ENCODE peak calls at places on chromosomes 7 and 10, in seven cellular contexts. Y is pancreas, L is left ventricle myocardium inferior, N is adrenal gland, G is lower lobe of right lung, B is SK-N-SH, A is fibroblast of lung. J is an unnamed sample.
A peak's percentile ranks its signal among the peaks of the same experiment; 100 is the strongest.

GRCh38 chr7:4058158-4058557 is 623.9 kb upstream of the FOXK1 start:
- DNase-seq in Y (no peak), L (no peak), N (no peak), G (no peak), B (no peak), A (peak; percentile 33), J (no peak)

GRCh38 chr10:36779238-36779846 is 346.1 kb upstream of the ANKRD30A start:
- DNase-seq in Y (no peak), L (no peak), N (peak; percentile 42), G (no peak), B (peak; percentile 74), A (peak; percentile 51), J (peak; percentile 41)

GRCh38 chr10:70120417-70120816 is 12.2 kb downstream of the AIFM2 start:
- DNase-seq in Y (no peak), L (no peak), N (no peak), G (no peak), B (no peak), A (no peak), J (no peak)

GRCh38 chr10:16119445-16119844 is 259.1 kb upstream of the MINDY3 start:
- DNase-seq in Y (no peak), L (no peak), N (no peak), G (no peak), B (no peak), A (no peak), J (no peak)

GRCh38 chr10:49502358-49502757 is 36.6 kb downstream of the ERCC6 start:
- DNase-seq in Y (no peak), L (peak; percentile 21), N (no peak), G (no peak), B (no peak), A (peak; percentile 71), J (no peak)

GRCh38 chr7:100694196-100694745 is at the start of gene GIGYF1:
- DNase-seq in Y (peak; percentile 88), L (peak; percentile 81), N (peak; percentile 71), G (peak; percentile 88), B (peak; percentile 100), A (peak; percentile 57), J (peak; percentile 76)

GRCh38 chr10:91050371-91051034 is 129.6 kb upstream of the ANKRD1 start:
- DNase-seq in Y (no peak), L (no peak), N (peak; percentile 51), G (no peak), B (no peak), A (no peak), J (no peak)

GRCh38 chr10:73529089-73529832 is 33.4 kb upstream of the PPP3CB start:
- DNase-seq in Y (no peak), L (no peak), N (peak; percentile 60), G (no peak), B (peak; percentile 75), A (peak; percentile 70), J (no peak)

GRCh38 chr10:132537713-132538020 is at the start of gene INPP5A:
- DNase-seq in Y (no peak), L (no peak), N (no peak), G (no peak), B (no peak), A (no peak), J (no peak)

GRCh38 chr7:114539575-114539974 is 125.0 kb downstream of the FOXP2 start:
- DNase-seq in Y (no peak), L (no peak), N (no peak), G (no peak), B (no peak), A (no peak), J (no peak)

GRCh38 chr7:30566596-30566995 is 28.1 kb upstream of the GARS1 start:
- DNase-seq in Y (no peak), L (no peak), N (no peak), G (no peak), B (no peak), A (no peak), J (no peak)

GRCh38 chr7:112470194-112470593 is 10.6 kb upstream of the LSMEM1 start:
- DNase-seq in Y (no peak), L (no peak), N (no peak), G (no peak), B (no peak), A (no peak), J (no peak)

GRCh38 chr7:22109761-22110160 is 164.1 kb upstream of the CDCA7L start:
- DNase-seq in Y (no peak), L (no peak), N (no peak), G (peak; percentile 56), B (peak; percentile 35), A (peak; percentile 21), J (no peak)

GRCh38 chr10:91104185-91105041 is 116.0 kb upstream of the PCGF5 start:
- DNase-seq in Y (no peak), L (no peak), N (no peak), G (no peak), B (peak; percentile 38), A (no peak), J (no peak)

DNA sequence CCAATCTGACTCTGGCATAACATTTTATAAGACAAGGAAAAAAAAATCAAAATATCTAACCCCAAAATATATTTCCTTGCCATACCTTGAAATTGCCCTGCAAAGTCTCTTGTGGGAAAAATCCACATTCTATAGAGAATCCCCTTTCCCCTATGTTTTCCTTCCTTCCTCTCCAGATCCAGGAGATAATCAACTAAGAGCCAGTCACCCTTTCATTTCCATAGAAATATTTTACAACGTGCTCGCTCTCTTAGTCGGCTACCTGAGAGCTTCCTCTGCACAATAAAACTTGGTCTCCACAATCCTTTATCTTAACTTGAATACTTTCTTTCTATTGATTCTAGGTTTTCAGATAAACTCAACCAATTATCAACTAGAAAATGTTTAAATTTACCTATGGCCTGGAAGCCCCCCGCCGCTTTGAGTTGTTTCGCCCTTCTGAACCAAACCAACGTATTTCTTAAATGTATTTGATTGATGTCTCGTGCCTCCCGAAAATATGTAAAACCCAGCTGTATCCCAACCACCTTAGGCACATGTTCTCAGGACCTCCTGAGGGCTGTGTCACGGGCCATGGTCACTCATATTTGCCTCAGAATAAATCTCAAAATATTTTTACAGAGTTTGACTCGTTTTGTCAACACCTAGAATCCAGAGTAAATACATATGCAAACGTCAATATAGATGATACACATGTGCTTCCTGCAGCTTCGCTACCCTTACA is 868 bp downstream of the PSAP start:
- DNase-seq in Y (no peak), L (no peak), N (no peak), G (no peak), B (no peak), A (no peak), J (no peak)
- H3K4me1 ChIP-seq in Y (peaks cover 15% of the 10 kb centered on the region), L (peaks cover 66% of the 10 kb centered on the region), N (peaks cover 45% of the 10 kb centered on the region), G (peaks cover 58% of the 10 kb centered on the region), B (peaks cover 24% of the 10 kb centered on the region), A (peaks cover 11% of the 10 kb centered on the region), J (peaks cover 48% of the 10 kb centered on the region)

DNA sequence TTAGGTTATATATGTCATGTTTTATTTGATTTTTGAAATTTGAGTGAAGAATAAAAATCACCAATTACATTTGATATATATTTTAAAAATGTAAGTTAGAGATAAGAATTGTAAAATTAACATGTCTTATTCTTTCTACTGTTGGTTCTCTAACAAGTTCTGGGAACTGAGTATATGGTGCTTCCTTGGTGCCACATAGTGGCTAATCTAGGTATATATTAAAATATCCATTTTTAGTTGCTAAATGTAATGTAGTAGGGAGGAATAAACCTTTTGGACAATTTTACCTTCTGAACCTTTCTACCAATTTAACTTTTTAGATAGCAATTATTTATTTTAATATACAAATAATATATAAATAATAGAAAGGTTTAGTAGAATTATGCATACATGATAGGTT is 17.5 kb downstream of the CFAP69 start:
- DNase-seq in Y (no peak), L (no peak), N (no peak), G (no peak), B (peak; percentile 45), A (peak; percentile 22), J (no peak)
- TF ChIP-seq CTCF in Y (no peak), L (peak; percentile 60), N (peak; percentile 38), G (peak; percentile 34), B (peak; percentile 78), A (peak; percentile 46), J (no peak)

GRCh38 chr7:5429857-5430611 is 6.4 kb upstream of the TNRC18 start:
- DNase-seq in Y (peak; percentile 83), L (peak; percentile 56), N (peak; percentile 55), G (peak; percentile 64), B (no peak), A (peak; percentile 55), J (no peak)
- H3K4me3 ChIP-seq in Y (peak overlapping the region; percentile 90), L (peak overlapping the region; percentile 100), N (peak overlapping the region; percentile 7), G (peak overlapping the region; percentile 96), B (peak overlapping the region; percentile 100), A (peak overlapping the region; percentile 99), J (peak overlapping the region; percentile 68)

DNA sequence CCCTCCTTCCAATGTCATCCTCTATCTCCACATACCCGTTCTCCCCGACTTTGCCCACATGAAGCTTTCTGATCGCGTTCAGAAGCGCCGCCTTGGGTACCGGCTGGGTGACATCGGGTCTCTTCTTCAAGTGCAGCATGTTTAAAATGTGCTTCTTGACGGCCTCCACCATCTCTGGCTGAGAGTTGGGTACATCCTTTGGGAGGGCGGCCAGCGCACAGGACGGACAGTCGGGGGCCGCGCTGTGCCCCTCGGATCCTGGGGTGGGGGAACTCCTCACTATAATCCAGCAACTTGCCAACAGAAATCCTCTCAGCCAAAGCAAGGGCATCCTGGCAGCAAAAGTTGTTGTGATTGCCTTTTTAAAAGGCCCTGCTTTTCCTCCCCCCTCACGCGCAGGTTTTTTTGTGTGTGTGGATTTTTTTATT is 2.8 kb downstream of the INHBA start:
- DNase-seq in Y (no peak), L (no peak), N (no peak), G (no peak), B (no peak), A (no peak), J (no peak)
- H3K4me1 ChIP-seq in Y (no peaks in the 10 kb centered on the region), L (peaks cover 28% of the 10 kb centered on the region), N (peaks cover 11% of the 10 kb centered on the region), G (peaks cover 14% of the 10 kb centered on the region), B (peaks cover 19% of the 10 kb centered on the region), A (peaks cover 11% of the 10 kb centered on the region), J (peaks cover 6% of the 10 kb centered on the region)

DNA sequence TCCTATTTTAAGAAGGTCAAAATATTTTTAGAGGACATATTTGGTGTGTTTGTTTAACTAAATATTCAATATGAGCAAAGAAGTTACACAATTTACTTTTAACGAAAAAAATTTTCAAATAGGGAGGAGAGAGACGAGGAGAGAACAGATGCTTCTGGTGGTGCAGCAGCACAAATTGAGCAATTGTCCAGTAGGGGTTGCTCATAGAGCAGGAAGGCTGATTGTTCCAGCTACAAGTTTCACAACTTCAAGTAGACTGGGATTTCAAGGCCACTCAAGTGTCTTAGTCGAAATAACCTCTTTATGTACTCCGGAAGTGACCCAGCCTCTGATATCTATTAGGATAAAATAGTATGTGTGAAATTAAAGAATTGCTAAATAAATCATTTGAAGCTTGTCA is 197.9 kb downstream of the HDAC9 start:
- DNase-seq in Y (no peak), L (no peak), N (no peak), G (no peak), B (peak; percentile 25), A (peak; percentile 73), J (no peak)
- TF ChIP-seq CTCF in Y (peak; percentile 24), L (peak; percentile 59), N (no peak), G (peak; percentile 46), B (peak; percentile 97), A (peak; percentile 81), J (peak; percentile 54)

DNA sequence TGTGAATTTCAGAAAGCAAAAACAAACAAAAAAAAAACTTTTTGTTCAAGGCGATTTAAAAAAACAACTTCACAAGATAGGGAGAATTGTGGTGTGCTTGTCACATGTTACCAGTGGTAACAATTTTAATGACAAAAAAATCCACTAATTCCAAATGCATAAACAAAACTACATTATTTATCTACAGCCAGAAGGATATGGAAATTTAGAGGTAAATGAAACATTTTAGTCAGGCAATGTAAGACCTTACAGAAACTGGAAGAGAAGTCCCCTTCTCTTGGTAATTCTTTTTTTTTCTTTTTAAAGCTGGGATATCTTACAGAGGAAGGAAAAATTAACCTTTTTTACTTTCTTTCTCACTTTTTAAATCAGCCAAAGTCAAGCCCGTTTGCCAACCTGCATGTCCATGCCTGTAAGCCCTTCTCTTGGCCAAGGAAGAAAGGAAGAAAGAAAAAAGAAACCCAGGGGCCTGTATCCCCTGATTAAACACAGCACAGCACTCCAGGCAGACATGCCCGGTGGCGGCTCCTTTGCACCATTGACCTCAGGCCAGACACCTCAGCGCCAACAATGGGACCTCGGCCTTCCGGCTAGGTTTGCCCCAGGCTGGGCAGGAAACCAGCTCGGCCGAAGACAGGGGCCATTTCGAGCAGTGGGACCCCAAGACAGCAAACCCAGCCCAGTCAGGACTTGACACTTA is 3.0 kb downstream of the HOXA10 start:
- DNase-seq in Y (peak; percentile 17), L (no peak), N (no peak), G (no peak), B (no peak), A (no peak), J (no peak)
- H3K4me3 ChIP-seq in Y (no peak overlapping the region), L (no peak overlapping the region), N (no peak overlapping the region), G (no peak overlapping the region), B (no peak overlapping the region), A (no peak overlapping the region), J (no peak overlapping the region)

J was measured in heart right ventricle.